ENCODE peak calls at places on chromosomes 4 and X, in seven cellular contexts. G, W, Z, U, R, J and M are unnamed samples.

GRCh38 chr4:56099378-56099786 is 150.6 kb downstream of the CEP135 start:
- DNase-seq in R (no peak), W (no peak), J (no peak), G (peak; percentile 70), Z (no peak), U (no peak), M (peak; percentile 41)

GRCh38 chrX:39758791-39759525 is 338.8 kb downstream of the BCOR start:
- DNase-seq in W (no peak), R (no peak), Z (no peak), G (no peak), J (no peak), U (no peak), M (no peak)

GRCh38 chr4:6239486-6239885 is 30.2 kb upstream of the WFS1 start:
- DNase-seq in R (no peak), J (no peak), G (no peak), U (no peak), Z (no peak), W (no peak), M (peak; percentile 22)

GRCh38 chr4:1806596-1807257 is 13.6 kb downstream of the FGFR3 start:
- DNase-seq in U (no peak), Z (no peak), W (no peak), G (no peak), R (no peak), J (no peak), M (no peak)

GRCh38 chr4:1711055-1711905 is 839 bp downstream of the SLBP start:
- DNase-seq in R (no peak), J (peak; percentile 33), U (peak; percentile 19), W (peak; percentile 29), Z (peak; percentile 77), G (no peak), M (peak; percentile 40)

GRCh38 chrX:47608130-47608810 is 11.4 kb downstream of the SYN1 start:
- DNase-seq in U (no peak), J (no peak), G (no peak), Z (peak; percentile 11), R (no peak), W (no peak), M (peak; percentile 70)

GRCh38 chr4:85498068-85498733 is 23.3 kb downstream of the ARHGAP24 start:
- DNase-seq in J (peak; percentile 17), G (no peak), U (peak; percentile 64), R (no peak), W (no peak), Z (peak; percentile 27), M (no peak)

GRCh38 chr4:18077808-18078207 is 56.3 kb upstream of the LCORL start:
- DNase-seq in W (no peak), R (no peak), Z (no peak), J (no peak), U (no peak), G (no peak), M (no peak)

GRCh38 chr4:73713650-73714049 is 26.7 kb upstream of the CXCL8 start:
- DNase-seq in J (no peak), U (no peak), G (no peak), R (no peak), Z (no peak), W (no peak), M (no peak)

GRCh38 chr4:79650794-79651431 is 242.9 kb upstream of the GK2 start:
- DNase-seq in U (no peak), J (no peak), Z (no peak), G (no peak), R (no peak), W (no peak), M (no peak)

GRCh38 chrX:72029473-72030411 is 102.0 kb downstream of the RTL5 start:
- DNase-seq in J (no peak), U (no peak), Z (peak; percentile 17), R (no peak), W (no peak), G (no peak), M (no peak)

GRCh38 chr4:181909368-181909767 is 333.8 kb upstream of the TENM3 start:
- DNase-seq in J (no peak), Z (no peak), W (no peak), R (no peak), U (no peak), G (no peak), M (no peak)